ENCODE peak calls at places on chromosome 14, in ten cellular contexts. Q is PC-3, L is ovary, X is breast epithelium, T is aorta, Z is PC-9, D is lower lobe of right lung, O is testis, B is endothelial cell of umbilical vein, P is mammary epithelial cell. E is an unnamed sample.

GRCh38 chr14:103576371-103577024 is 13.7 kb downstream of the COA8 start:
- DNase-seq in Q (peak), D (peak), X (peak), Z (peak), L (peak), O (peak), T (peak), P (peak), B (peak), E (peak)

GRCh38 chr14:96077983-96078686 is 39.0 kb downstream of the C14orf132 start:
- DNase-seq in T (peak), Q (no peak), P (peak), L (no peak), D (peak), X (peak), O (no peak), Z (no peak), B (no peak), E (no peak)

GRCh38 chr14:98137626-98138025 is 1134.4 kb downstream of the BCL11B start:
- DNase-seq in Q (no peak), L (no peak), O (no peak), P (peak), X (no peak), D (no peak), T (no peak), B (no peak), Z (no peak), E (no peak)

GRCh38 chr14:86604546-86604945 is 1074.6 kb downstream of the FLRT2 start:
- DNase-seq in D (no peak), X (no peak), T (no peak), P (peak), L (no peak), Q (no peak), Z (no peak), O (no peak), B (no peak), E (no peak)

GRCh38 chr14:53333809-53334208 is 180.7 kb upstream of the DDHD1 start:
- DNase-seq in O (no peak), L (no peak), X (no peak), Z (no peak), P (no peak), D (no peak), T (no peak), Q (no peak), B (no peak), E (no peak)

GRCh38 chr14:39276005-39276404 is 42.3 kb downstream of the MIA2 start:
- DNase-seq in B (no peak), Q (no peak), Z (no peak), L (no peak), O (no peak), D (no peak), T (no peak), P (no peak), X (no peak), E (no peak)

GRCh38 chr14:29039171-29039570 is 272.6 kb downstream of the FOXG1 start:
- DNase-seq in Q (peak), O (no peak), X (no peak), D (no peak), T (no peak), L (no peak), P (no peak), B (no peak), Z (no peak), E (no peak)

GRCh38 chr14:59272633-59273032 is 84.2 kb downstream of the DAAM1 start:
- DNase-seq in D (no peak), X (no peak), L (no peak), B (no peak), T (no peak), Z (no peak), Q (peak), O (no peak), P (no peak), E (no peak)

GRCh38 chr14:60275932-60276331 is 26.9 kb downstream of the PPM1A start:
- DNase-seq in O (no peak), Z (no peak), D (no peak), Q (no peak), T (no peak), P (no peak), L (no peak), X (no peak), B (peak), E (no peak)

GRCh38 chr14:82621881-82622450 is 1088.3 kb upstream of the SEL1L start:
- DNase-seq in T (no peak), L (no peak), Q (no peak), B (no peak), P (no peak), D (no peak), O (no peak), X (no peak), Z (no peak), E (no peak)

GRCh38 chr14:33026850-33027420 is 88.3 kb downstream of the NPAS3 start:
- DNase-seq in P (no peak), T (no peak), B (no peak), O (no peak), Z (no peak), X (no peak), D (no peak), L (peak), Q (peak), E (peak)

GRCh38 chr14:23539209-23539866 is 12.2 kb downstream of the ZFHX2 start:
- DNase-seq in X (no peak), P (peak), T (no peak), D (no peak), Z (no peak), B (peak), O (peak), L (peak), Q (peak), E (no peak)

GRCh38 chr14:96662116-96662901 is 134.9 kb upstream of the VRK1 start:
- DNase-seq in D (no peak), T (no peak), O (no peak), B (no peak), L (no peak), P (no peak), X (no peak), Z (no peak), Q (no peak), E (no peak)

GRCh38 chr14:23076785-23077408 is 18.0 kb downstream of the ACIN1 start:
- DNase-seq in Z (no peak), T (no peak), X (no peak), D (no peak), O (no peak), P (no peak), Q (peak), B (peak), L (no peak), E (peak)

GRCh38 chr14:65751510-65751909 is 339.0 kb downstream of the FUT8 start:
- DNase-seq in Q (no peak), Z (no peak), T (no peak), D (no peak), P (no peak), L (no peak), B (no peak), O (no peak), X (no peak), E (no peak)

GRCh38 chr14:95862243-95862642 is 14.4 kb upstream of the TUNAR start:
- DNase-seq in T (no peak), B (no peak), P (no peak), X (no peak), O (no peak), L (no peak), D (no peak), Z (no peak), Q (no peak), E (no peak)

GRCh38 chr14:93072659-93073365 is 42.9 kb downstream of the ITPK1 start:
- DNase-seq in P (no peak), Q (no peak), L (no peak), Z (peak), D (peak), B (no peak), T (no peak), X (no peak), O (no peak), E (no peak)

GRCh38 chr14:35533357-35534129 is 421 bp upstream of the INSM2 start:
- DNase-seq in P (peak), D (peak), B (peak), L (no peak), Q (peak), O (peak), X (no peak), Z (peak), T (peak), E (peak)

GRCh38 chr14:22131749-22132476 is 457.1 kb downstream of the DAD1 start:
- DNase-seq in D (no peak), P (no peak), O (peak), Q (peak), B (no peak), T (no peak), X (no peak), L (no peak), Z (no peak), E (no peak)

GRCh38 chr14:80754696-80755095 is 186.8 kb downstream of the CEP128 start:
- DNase-seq in O (no peak), P (peak), Z (no peak), B (no peak), L (no peak), T (no peak), X (no peak), Q (no peak), D (no peak), E (no peak)

GRCh38 chr14:69483765-69484443 is 624 bp upstream of the PLEKHD1 start:
- DNase-seq in O (peak), B (no peak), D (no peak), Q (peak), Z (no peak), P (peak), X (peak), L (no peak), T (no peak), E (no peak)

GRCh38 chr14:94539181-94539580 is 22.1 kb upstream of the SERPINA4 start:
- DNase-seq in B (no peak), L (no peak), Z (no peak), O (no peak), D (no peak), Q (no peak), T (no peak), X (no peak), P (no peak), E (no peak)

GRCh38 chr14:94538070-94538740 is 23.0 kb upstream of the SERPINA4 start:
- DNase-seq in O (no peak), Q (no peak), L (no peak), B (no peak), D (no peak), X (no peak), P (no peak), T (no peak), Z (no peak), E (no peak)

GRCh38 chr14:94541234-94541975 is 19.8 kb upstream of the SERPINA4 start:
- DNase-seq in L (no peak), X (no peak), O (no peak), B (no peak), D (no peak), P (no peak), Q (no peak), T (no peak), Z (no peak), E (no peak)

GRCh38 chr14:94542111-94542810 is 19.0 kb upstream of the SERPINA4 start:
- DNase-seq in B (peak), P (no peak), Q (peak), D (no peak), L (no peak), O (no peak), T (no peak), X (no peak), Z (no peak), E (no peak)

GRCh38 chr14:94540031-94540794 is 21.0 kb upstream of the SERPINA4 start:
- DNase-seq in X (no peak), B (peak), T (no peak), D (no peak), Z (no peak), O (peak), Q (no peak), L (no peak), P (no peak), E (no peak)
- H3K27ac ChIP-seq in X (no peak), B (no peak), T (no peak), D (no peak), Z (no peak), O (no peak), Q (no peak), L (no peak), P (no peak), E (no peak)

GRCh38 chr14:75046275-75046674 is 5.0 kb downstream of the MLH3 start:
- DNase-seq in P (no peak), B (no peak), Z (peak), X (no peak), T (no peak), Q (no peak), O (no peak), L (no peak), D (no peak), E (no peak)

GRCh38 chr14:75046899-75047298 is 4.4 kb downstream of the MLH3 start:
- DNase-seq in T (no peak), Q (peak), L (no peak), Z (no peak), X (no peak), O (no peak), P (no peak), B (peak), D (no peak), E (no peak)

GRCh38 chr14:75048101-75048500 is 3.2 kb downstream of the MLH3 start:
- DNase-seq in T (no peak), X (no peak), Z (peak), L (no peak), O (no peak), D (no peak), P (no peak), B (no peak), Q (no peak), E (no peak)

GRCh38 chr14:75049136-75049535 is 2.1 kb downstream of the MLH3 start:
- DNase-seq in T (no peak), X (no peak), L (no peak), D (no peak), Q (no peak), P (no peak), B (no peak), O (no peak), Z (peak), E (no peak)

GRCh38 chr14:75047506-75047905 is 3.8 kb downstream of the MLH3 start:
- DNase-seq in Z (no peak), T (no peak), O (no peak), L (no peak), P (no peak), X (no peak), B (no peak), Q (no peak), D (no peak), E (no peak)
- H3K27ac ChIP-seq in Z (no peak), T (no peak), O (no peak), L (no peak), P (no peak), X (no peak), B (no peak), Q (no peak), D (no peak), E (no peak)

DNA sequence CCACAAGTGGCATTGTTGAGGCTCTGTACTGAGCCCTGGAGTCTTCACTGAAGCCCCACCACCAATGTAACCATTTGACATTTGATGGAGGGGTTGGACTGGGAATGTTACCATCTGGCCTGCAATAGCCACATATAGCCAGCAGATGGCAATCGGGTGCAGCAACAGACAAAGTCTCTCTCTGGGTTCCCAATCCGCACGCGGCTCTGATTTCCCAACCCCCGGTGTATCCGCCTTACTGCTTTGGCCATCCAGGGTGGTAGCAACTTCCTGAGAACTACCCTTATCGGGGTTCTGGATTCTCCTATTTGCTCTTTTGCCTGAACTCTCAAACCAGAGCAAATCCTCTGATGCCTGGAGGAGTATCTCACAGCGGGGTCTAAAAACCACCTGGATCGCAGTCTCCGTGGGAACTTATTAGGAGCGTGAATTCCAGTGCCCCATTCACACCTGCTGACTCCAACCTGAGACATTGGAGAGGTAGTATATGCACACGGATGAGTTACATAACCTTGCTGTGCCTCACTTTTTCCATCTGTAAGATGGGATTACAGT is 14.2 kb downstream of the VRTN start:
- DNase-seq in Q (peak), O (peak), Z (peak), X (peak), B (peak), P (peak), T (peak), D (peak), L (peak), E (peak)
- H3K27ac ChIP-seq in Q (no peak), O (no peak), Z (no peak), X (no peak), B (no peak), P (no peak), T (no peak), D (no peak), L (no peak), E (no peak)

GRCh38 chr14:31879661-31880348 is 197.3 kb upstream of the ARHGAP5 start:
- DNase-seq in Z (no peak), X (no peak), O (no peak), P (no peak), D (no peak), Q (no peak), T (no peak), B (peak), L (no peak), E (no peak)

GRCh38 chr14:31880935-31881334 is 196.2 kb upstream of the ARHGAP5 start:
- DNase-seq in L (no peak), D (no peak), T (no peak), Q (peak), X (no peak), Z (peak), P (peak), B (peak), O (no peak), E (peak)

GRCh38 chr14:31877333-31877798 is 199.7 kb upstream of the ARHGAP5 start:
- DNase-seq in T (no peak), Q (no peak), X (no peak), P (no peak), Z (no peak), D (no peak), O (no peak), B (peak), L (no peak), E (no peak)

GRCh38 chr14:31881531-31882310 is 195.4 kb upstream of the ARHGAP5 start:
- DNase-seq in P (peak), L (no peak), Z (no peak), Q (peak), D (no peak), T (no peak), O (no peak), X (no peak), B (no peak), E (no peak)

DNA sequence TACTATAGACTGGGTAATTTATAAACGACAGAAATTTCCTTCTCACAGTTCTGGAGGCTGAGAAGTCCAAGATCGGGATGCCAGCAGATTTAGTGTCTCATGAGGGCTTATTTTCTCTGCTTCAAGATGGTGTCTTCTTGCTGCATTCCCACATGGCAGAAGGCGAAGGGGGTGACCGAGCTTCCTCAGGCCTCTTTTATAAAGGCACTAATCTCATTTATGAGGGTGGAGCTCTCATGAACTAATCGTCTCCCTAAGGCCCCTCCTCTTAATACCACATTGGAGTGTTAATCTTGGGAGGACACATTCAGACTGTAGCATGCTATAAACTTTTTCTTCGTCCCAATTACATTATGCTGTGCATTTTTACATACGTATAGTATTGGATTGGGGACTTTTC is 200.4 kb upstream of the ARHGAP5 start:
- DNase-seq in L (no peak), O (no peak), B (no peak), T (no peak), P (no peak), Q (no peak), X (no peak), Z (no peak), D (no peak), E (no peak)
- H3K27ac ChIP-seq in L (no peak), O (no peak), B (peak), T (no peak), P (no peak), Q (no peak), X (no peak), Z (no peak), D (peak), E (no peak)

DNA sequence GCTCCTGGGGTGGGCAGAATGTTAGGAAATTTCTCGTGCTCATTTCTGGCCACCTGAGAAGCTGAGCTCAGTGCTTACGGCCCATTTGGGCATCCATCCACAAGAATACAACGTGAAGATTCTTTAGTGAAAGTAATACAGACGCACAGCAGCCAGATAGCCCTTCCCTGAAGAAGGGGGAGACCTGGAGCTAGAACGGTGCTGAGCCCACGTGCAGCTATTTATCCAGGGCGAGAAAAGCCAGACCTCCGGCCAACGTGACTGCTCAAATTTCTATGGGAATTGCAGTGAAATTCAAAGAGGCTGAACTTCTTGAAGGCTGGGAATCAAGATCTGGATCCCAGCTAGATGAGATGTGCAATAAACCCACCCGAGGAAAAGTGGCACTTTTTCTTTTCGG is 20.7 kb downstream of the NID2 start:
- DNase-seq in P (no peak), X (no peak), O (no peak), Z (no peak), T (no peak), D (no peak), Q (no peak), L (no peak), B (no peak), E (no peak)
- H3K27ac ChIP-seq in P (no peak), X (no peak), O (no peak), Z (no peak), T (no peak), D (no peak), Q (no peak), L (no peak), B (no peak), E (no peak)